ENCODE peak calls at places on chromosome 7, in seven cellular contexts. One of them, this sample, is unnamed.

GRCh38 chr7:39406464-39406863 is 159.7 kb upstream of the YAE1 start:
- DNase-seq in kidney tubule cell: peak; percentile 73
- DNase-seq in kidney: no peak
- DNase-seq in effector memory CD8-positive, alpha-beta T cell: no peak
- DNase-seq in Calu3: no peak
- DNase-seq in GM20000: no peak
- DNase-seq in activated naive CD4-positive, alpha-beta T cell treated with anti-CD3 and anti-CD28 coated beads, Interleukin-2, amount 10 ng/mL, durations not matched to agents 7 days and 5 days: no peak
- DNase-seq in this sample: no peak

GRCh38 chr7:36984051-36984492 is 259.8 kb upstream of the AOAH start:
- DNase-seq in GM20000: no peak
- DNase-seq in effector memory CD8-positive, alpha-beta T cell: no peak
- DNase-seq in activated naive CD4-positive, alpha-beta T cell treated with anti-CD3 and anti-CD28 coated beads, Interleukin-2, amount 10 ng/mL, durations not matched to agents 7 days and 5 days: no peak
- DNase-seq in kidney: no peak
- DNase-seq in kidney tubule cell: no peak
- DNase-seq in Calu3: no peak
- DNase-seq in this sample: no peak

GRCh38 chr7:5452937-5453540 is 29.4 kb upstream of the TNRC18 start:
- DNase-seq in GM20000: no peak
- DNase-seq in effector memory CD8-positive, alpha-beta T cell: no peak
- DNase-seq in kidney tubule cell: peak; percentile 11
- DNase-seq in Calu3: peak; percentile 41
- DNase-seq in activated naive CD4-positive, alpha-beta T cell treated with anti-CD3 and anti-CD28 coated beads, Interleukin-2, amount 10 ng/mL, durations not matched to agents 7 days and 5 days: no peak
- DNase-seq in kidney: no peak
- DNase-seq in this sample: peak; percentile 94

GRCh38 chr7:6616854-6617643 is 1.6 kb downstream of the ZNF853 start:
- DNase-seq in activated naive CD4-positive, alpha-beta T cell treated with anti-CD3 and anti-CD28 coated beads, Interleukin-2, amount 10 ng/mL, durations not matched to agents 7 days and 5 days: no peak
- DNase-seq in GM20000: no peak
- DNase-seq in kidney: no peak
- DNase-seq in Calu3: no peak
- DNase-seq in effector memory CD8-positive, alpha-beta T cell: no peak
- DNase-seq in kidney tubule cell: no peak
- DNase-seq in this sample: no peak

GRCh38 chr7:144437370-144438191 is 34.1 kb upstream of the NOBOX start:
- DNase-seq in GM20000: peak; percentile 26
- DNase-seq in kidney tubule cell: peak; percentile 81
- DNase-seq in activated naive CD4-positive, alpha-beta T cell treated with anti-CD3 and anti-CD28 coated beads, Interleukin-2, amount 10 ng/mL, durations not matched to agents 7 days and 5 days: peak; percentile 73
- DNase-seq in effector memory CD8-positive, alpha-beta T cell: peak; percentile 38
- DNase-seq in kidney: no peak
- DNase-seq in Calu3: peak; percentile 76
- DNase-seq in this sample: peak; percentile 48

GRCh38 chr7:152897401-152897800 is 137.8 kb downstream of the ACTR3B start:
- DNase-seq in activated naive CD4-positive, alpha-beta T cell treated with anti-CD3 and anti-CD28 coated beads, Interleukin-2, amount 10 ng/mL, durations not matched to agents 7 days and 5 days: no peak
- DNase-seq in kidney tubule cell: no peak
- DNase-seq in effector memory CD8-positive, alpha-beta T cell: no peak
- DNase-seq in GM20000: no peak
- DNase-seq in Calu3: no peak
- DNase-seq in kidney: no peak
- DNase-seq in this sample: no peak

GRCh38 chr7:37993060-37993501 is 72.6 kb downstream of the EPDR1 start:
- DNase-seq in effector memory CD8-positive, alpha-beta T cell: no peak
- DNase-seq in GM20000: no peak
- DNase-seq in kidney tubule cell: no peak
- DNase-seq in activated naive CD4-positive, alpha-beta T cell treated with anti-CD3 and anti-CD28 coated beads, Interleukin-2, amount 10 ng/mL, durations not matched to agents 7 days and 5 days: no peak
- DNase-seq in kidney: no peak
- DNase-seq in Calu3: no peak
- DNase-seq in this sample: no peak

GRCh38 chr7:103380395-103381191 is 33.1 kb downstream of the PSMC2 start:
- DNase-seq in Calu3: no peak
- DNase-seq in kidney: no peak
- DNase-seq in GM20000: no peak
- DNase-seq in effector memory CD8-positive, alpha-beta T cell: no peak
- DNase-seq in kidney tubule cell: no peak
- DNase-seq in activated naive CD4-positive, alpha-beta T cell treated with anti-CD3 and anti-CD28 coated beads, Interleukin-2, amount 10 ng/mL, durations not matched to agents 7 days and 5 days: no peak
- DNase-seq in this sample: no peak

GRCh38 chr7:12715372-12716133 is 28.1 kb downstream of the ARL4A start:
- DNase-seq in GM20000: no peak
- DNase-seq in effector memory CD8-positive, alpha-beta T cell: no peak
- DNase-seq in activated naive CD4-positive, alpha-beta T cell treated with anti-CD3 and anti-CD28 coated beads, Interleukin-2, amount 10 ng/mL, durations not matched to agents 7 days and 5 days: peak; percentile 48
- DNase-seq in Calu3: peak; percentile 69
- DNase-seq in kidney tubule cell: peak; percentile 33
- DNase-seq in kidney: peak; percentile 76
- DNase-seq in this sample: peak; percentile 84

GRCh38 chr7:16646427-16647081 is 573 bp downstream of the BZW2 start:
- DNase-seq in kidney: no peak
- DNase-seq in activated naive CD4-positive, alpha-beta T cell treated with anti-CD3 and anti-CD28 coated beads, Interleukin-2, amount 10 ng/mL, durations not matched to agents 7 days and 5 days: no peak
- DNase-seq in GM20000: peak; percentile 37
- DNase-seq in effector memory CD8-positive, alpha-beta T cell: no peak
- DNase-seq in kidney tubule cell: peak; percentile 24
- DNase-seq in Calu3: peak; percentile 38
- DNase-seq in this sample: peak; percentile 66

GRCh38 chr7:107581387-107582013 is 1.5 kb downstream of the BCAP29 start:
- DNase-seq in kidney tubule cell: no peak
- DNase-seq in activated naive CD4-positive, alpha-beta T cell treated with anti-CD3 and anti-CD28 coated beads, Interleukin-2, amount 10 ng/mL, durations not matched to agents 7 days and 5 days: no peak
- DNase-seq in GM20000: no peak
- DNase-seq in Calu3: no peak
- DNase-seq in kidney: no peak
- DNase-seq in effector memory CD8-positive, alpha-beta T cell: no peak
- DNase-seq in this sample: no peak

GRCh38 chr7:55641273-55641691 is 69.0 kb upstream of the VOPP1 start:
- DNase-seq in activated naive CD4-positive, alpha-beta T cell treated with anti-CD3 and anti-CD28 coated beads, Interleukin-2, amount 10 ng/mL, durations not matched to agents 7 days and 5 days: peak; percentile 48
- DNase-seq in Calu3: peak; percentile 56
- DNase-seq in effector memory CD8-positive, alpha-beta T cell: peak; percentile 33
- DNase-seq in kidney: no peak
- DNase-seq in kidney tubule cell: peak; percentile 85
- DNase-seq in GM20000: peak; percentile 48
- DNase-seq in this sample: peak; percentile 80

GRCh38 chr7:115356139-115356746 is 434.3 kb downstream of the MDFIC start:
- DNase-seq in Calu3: peak; percentile 14
- DNase-seq in kidney: no peak
- DNase-seq in effector memory CD8-positive, alpha-beta T cell: no peak
- DNase-seq in kidney tubule cell: peak; percentile 26
- DNase-seq in activated naive CD4-positive, alpha-beta T cell treated with anti-CD3 and anti-CD28 coated beads, Interleukin-2, amount 10 ng/mL, durations not matched to agents 7 days and 5 days: no peak
- DNase-seq in GM20000: peak; percentile 4
- DNase-seq in this sample: no peak

GRCh38 chr7:121755286-121755685 is 117.7 kb upstream of the PTPRZ1 start:
- DNase-seq in kidney: no peak
- DNase-seq in Calu3: no peak
- DNase-seq in GM20000: no peak
- DNase-seq in activated naive CD4-positive, alpha-beta T cell treated with anti-CD3 and anti-CD28 coated beads, Interleukin-2, amount 10 ng/mL, durations not matched to agents 7 days and 5 days: no peak
- DNase-seq in kidney tubule cell: no peak
- DNase-seq in effector memory CD8-positive, alpha-beta T cell: no peak
- DNase-seq in this sample: no peak

GRCh38 chr7:35753761-35754603 is 46.9 kb upstream of the SEPTIN7 start:
- DNase-seq in GM20000: no peak
- DNase-seq in effector memory CD8-positive, alpha-beta T cell: no peak
- DNase-seq in kidney: no peak
- DNase-seq in Calu3: no peak
- DNase-seq in activated naive CD4-positive, alpha-beta T cell treated with anti-CD3 and anti-CD28 coated beads, Interleukin-2, amount 10 ng/mL, durations not matched to agents 7 days and 5 days: no peak
- DNase-seq in kidney tubule cell: no peak
- DNase-seq in this sample: no peak

GRCh38 chr7:101846800-101847538 is 29.5 kb downstream of the CUX1 start:
- DNase-seq in effector memory CD8-positive, alpha-beta T cell: no peak
- DNase-seq in kidney tubule cell: no peak
- DNase-seq in activated naive CD4-positive, alpha-beta T cell treated with anti-CD3 and anti-CD28 coated beads, Interleukin-2, amount 10 ng/mL, durations not matched to agents 7 days and 5 days: no peak
- DNase-seq in Calu3: no peak
- DNase-seq in kidney: no peak
- DNase-seq in GM20000: no peak
- DNase-seq in this sample: no peak

GRCh38 chr7:96188623-96188991 is 133.3 kb downstream of the SLC25A13 start:
- DNase-seq in kidney: no peak
- DNase-seq in Calu3: no peak
- DNase-seq in kidney tubule cell: no peak
- DNase-seq in GM20000: no peak
- DNase-seq in activated naive CD4-positive, alpha-beta T cell treated with anti-CD3 and anti-CD28 coated beads, Interleukin-2, amount 10 ng/mL, durations not matched to agents 7 days and 5 days: no peak
- DNase-seq in effector memory CD8-positive, alpha-beta T cell: no peak
- DNase-seq in this sample: peak; percentile 77

GRCh38 chr7:151454306-151454705 is 14.4 kb upstream of the CRYGN start:
- DNase-seq in kidney tubule cell: peak; percentile 30
- DNase-seq in kidney: no peak
- DNase-seq in Calu3: no peak
- DNase-seq in effector memory CD8-positive, alpha-beta T cell: no peak
- DNase-seq in activated naive CD4-positive, alpha-beta T cell treated with anti-CD3 and anti-CD28 coated beads, Interleukin-2, amount 10 ng/mL, durations not matched to agents 7 days and 5 days: no peak
- DNase-seq in GM20000: no peak
- DNase-seq in this sample: no peak